ENCODE peak calls at places on chromosomes 16 and 17, in eight cellular contexts. B is CD8-positive, alpha-beta T cell; A is naive thymus-derived CD8-positive, alpha-beta T cell; L is T1000; U is fibroblast of lung; C is nephron progenitor cell; Z is WTC11; H is ecto neural progenitor cell. Q is an unnamed sample.

GRCh38 chr16:9082422-9082821 is 9.0 kb upstream of the HAPSTR1 start:
- DNase-seq in U (no peak), B (no peak), L (no peak), Z (no peak), H (no peak), C (no peak), A (no peak), Q (no peak)

GRCh38 chr16:77289331-77289809 is 90.2 kb downstream of the SYCE1L start:
- DNase-seq in A (no peak), U (peak; percentile 68), L (no peak), H (no peak), B (no peak), Z (no peak), C (peak; percentile 23), Q (no peak)

GRCh38 chr17:81130385-81131288 is 34.7 kb upstream of the PVALEF start:
- DNase-seq in B (no peak), A (no peak), U (no peak), C (no peak), L (no peak), Z (no peak), H (no peak), Q (no peak)

GRCh38 chr17:64190468-64190867 is 60.5 kb upstream of the ERN1 start:
- DNase-seq in A (no peak), L (no peak), U (no peak), B (no peak), H (peak; percentile 36), C (no peak), Z (no peak), Q (no peak)

GRCh38 chr16:70665113-70665694 is 18.8 kb downstream of the IL34 start:
- DNase-seq in C (no peak), Z (no peak), A (no peak), B (no peak), H (no peak), U (no peak), L (no peak), Q (no peak)

GRCh38 chr17:16942141-16943031 is 29.5 kb downstream of the TNFRSF13B start:
- DNase-seq in A (no peak), B (no peak), C (no peak), H (no peak), Z (no peak), U (no peak), L (no peak), Q (no peak)

GRCh38 chr16:78705694-78706093 is 606.2 kb downstream of the WWOX start:
- DNase-seq in C (no peak), H (no peak), B (no peak), Z (no peak), U (peak; percentile 55), A (no peak), L (no peak), Q (no peak)

GRCh38 chr17:21296097-21297025 is 11.8 kb downstream of the MAP2K3 start:
- DNase-seq in U (no peak), L (no peak), C (no peak), Z (no peak), H (no peak), A (no peak), B (no peak), Q (no peak)

GRCh38 chr16:75288596-75289120 is 37.2 kb upstream of the BCAR1 start:
- DNase-seq in L (no peak), H (no peak), B (peak; percentile 40), A (peak; percentile 21), U (no peak), C (no peak), Z (no peak), Q (no peak)